ENCODE peak calls at places on chromosomes 5 and 9, in nine cellular contexts. D is heart right ventricle, Q is GM12865, R is choroid plexus epithelial cell, P is spleen, H is psoas muscle, S is K562, W is cardiac fibroblast, U is adrenal gland. F is an unnamed sample.

GRCh38 chr9:68455436-68455835 is 85.2 kb downstream of the TMEM252 start:
- DNase-seq in D (no peak), Q (no peak), R (no peak), P (no peak), H (no peak), S (no peak), W (no peak), U (no peak), F (no peak)

GRCh38 chr5:53616939-53617549 is 56.6 kb downstream of the NDUFS4 start:
- DNase-seq in D (no peak), Q (no peak), R (peak), P (no peak), H (no peak), S (peak), W (peak), U (no peak), F (no peak)

GRCh38 chr9:36163049-36163839 is 5.9 kb upstream of the CCIN start:
- DNase-seq in D (peak), Q (no peak), R (peak), P (no peak), H (peak), S (no peak), W (peak), U (peak), F (no peak)

GRCh38 chr9:95935861-95936578 is 60.5 kb downstream of the ERCC6L2 start:
- DNase-seq in D (no peak), Q (no peak), R (no peak), P (no peak), H (no peak), S (no peak), W (no peak), U (no peak), F (no peak)

GRCh38 chr5:81949479-81949878 is 22.3 kb upstream of the ATG10 start:
- DNase-seq in D (no peak), Q (no peak), R (peak), P (no peak), H (no peak), S (no peak), W (no peak), U (no peak), F (no peak)

GRCh38 chr9:4328723-4329122 is 28.9 kb upstream of the GLIS3 start:
- DNase-seq in D (no peak), Q (no peak), R (no peak), P (no peak), H (no peak), S (no peak), W (no peak), U (no peak), F (no peak)

GRCh38 chr9:111274737-111275136 is 55.3 kb downstream of the OR2K2 start:
- DNase-seq in D (no peak), Q (no peak), R (no peak), P (no peak), H (no peak), S (no peak), W (no peak), U (no peak), F (no peak)

GRCh38 chr9:33165263-33166151 is 1.6 kb downstream of the B4GALT1 start:
- DNase-seq in D (peak), Q (peak), R (peak), P (peak), H (no peak), S (peak), W (peak), U (peak), F (no peak)

GRCh38 chr5:90783460-90784333 is 225.1 kb downstream of the ADGRV1 start:
- DNase-seq in D (peak), Q (peak), R (peak), P (peak), H (peak), S (peak), W (peak), U (peak), F (peak)

GRCh38 chr5:133421394-133421793 is 190.9 kb downstream of the FSTL4 start:
- DNase-seq in D (no peak), Q (peak), R (peak), P (no peak), H (no peak), S (peak), W (peak), U (no peak), F (no peak)

GRCh38 chr5:68295772-68296171 is 80.2 kb downstream of the PIK3R1 start:
- DNase-seq in D (no peak), Q (no peak), R (no peak), P (no peak), H (no peak), S (no peak), W (no peak), U (no peak), F (no peak)

GRCh38 chr5:115098041-115098702 is 71.5 kb downstream of the TRIM36 start:
- DNase-seq in D (no peak), Q (peak), R (peak), P (no peak), H (no peak), S (peak), W (peak), U (peak), F (peak)

GRCh38 chr5:73030995-73031394 is 75.2 kb downstream of the FCHO2 start:
- DNase-seq in D (no peak), Q (no peak), R (peak), P (no peak), H (no peak), S (no peak), W (peak), U (no peak), F (no peak)

GRCh38 chr9:131936929-131937328 is 142.7 kb downstream of the MED27 start:
- DNase-seq in D (no peak), Q (no peak), R (no peak), P (no peak), H (no peak), S (no peak), W (no peak), U (no peak), F (no peak)

GRCh38 chr9:19975499-19975898 is 186.7 kb upstream of the SLC24A2 start:
- DNase-seq in D (no peak), Q (no peak), R (no peak), P (no peak), H (no peak), S (no peak), W (peak), U (no peak), F (no peak)

GRCh38 chr5:81708889-81709288 is 42.0 kb downstream of the SSBP2 start:
- DNase-seq in D (no peak), Q (no peak), R (no peak), P (no peak), H (no peak), S (no peak), W (no peak), U (no peak), F (no peak)

GRCh38 chr5:17187401-17187800 is 30.0 kb upstream of the BASP1 start:
- DNase-seq in D (no peak), Q (no peak), R (no peak), P (no peak), H (no peak), S (no peak), W (peak), U (no peak), F (no peak)

GRCh38 chr9:111743275-111743674 is 51.5 kb downstream of the SHOC1 start:
- DNase-seq in D (no peak), Q (no peak), R (peak), P (no peak), H (no peak), S (no peak), W (peak), U (no peak), F (no peak)

GRCh38 chr9:134437417-134438203 is 111.4 kb downstream of the RXRA start:
- DNase-seq in D (no peak), Q (no peak), R (no peak), P (no peak), H (no peak), S (peak), W (no peak), U (peak), F (no peak)

GRCh38 chr9:114612272-114612923 is 1.3 kb downstream of the TMEM268 start:
- DNase-seq in D (no peak), Q (no peak), R (no peak), P (no peak), H (no peak), S (no peak), W (no peak), U (no peak), F (no peak)

GRCh38 chr5:87022415-87022814 is 245.3 kb upstream of the RASA1 start:
- DNase-seq in D (no peak), Q (no peak), R (no peak), P (peak), H (no peak), S (no peak), W (no peak), U (no peak), F (no peak)

GRCh38 chr9:122904466-122904822 is 715 bp downstream of the RC3H2 start:
- DNase-seq in D (no peak), Q (peak), R (peak), P (no peak), H (peak), S (peak), W (peak), U (peak), F (no peak)

GRCh38 chr5:54302267-54302687 is 8.1 kb downstream of the ARL15 start:
- DNase-seq in D (no peak), Q (no peak), R (peak), P (no peak), H (no peak), S (no peak), W (peak), U (peak), F (no peak)

GRCh38 chr5:16992444-16992843 is 56.4 kb upstream of the MYO10 start:
- DNase-seq in D (no peak), Q (no peak), R (no peak), P (no peak), H (no peak), S (no peak), W (peak), U (no peak), F (no peak)

GRCh38 chr9:116099821-116100220 is 53.8 kb upstream of the PAPPA start:
- DNase-seq in D (no peak), Q (no peak), R (peak), P (no peak), H (no peak), S (no peak), W (peak), U (no peak), F (no peak)

GRCh38 chr9:115845648-115846312 is 307.8 kb upstream of the PAPPA start:
- DNase-seq in D (no peak), Q (no peak), R (peak), P (no peak), H (no peak), S (no peak), W (peak), U (no peak), F (no peak)

GRCh38 chr9:21097817-21098216 is 20.1 kb upstream of the IFNB1 start:
- DNase-seq in D (no peak), Q (no peak), R (no peak), P (no peak), H (no peak), S (no peak), W (no peak), U (no peak), F (no peak)

GRCh38 chr9:16236326-16236725 is 634.1 kb downstream of the BNC2 start:
- DNase-seq in D (no peak), Q (no peak), R (peak), P (no peak), H (no peak), S (no peak), W (peak), U (no peak), F (no peak)

GRCh38 chr9:10366171-10366779 is 246.5 kb downstream of the PTPRD start:
- DNase-seq in D (peak), Q (peak), R (peak), P (no peak), H (no peak), S (no peak), W (peak), U (no peak), F (no peak)

GRCh38 chr5:1834721-1835425 is 33.7 kb downstream of the NDUFS6 start:
- DNase-seq in D (no peak), Q (no peak), R (no peak), P (peak), H (no peak), S (no peak), W (no peak), U (no peak), F (no peak)

GRCh38 chr9:93081931-93082330 is 14.1 kb upstream of the CARD19 start:
- DNase-seq in D (no peak), Q (no peak), R (peak), P (no peak), H (no peak), S (no peak), W (peak), U (peak), F (no peak)

GRCh38 chr5:1470762-1471211 is 25.5 kb upstream of the SLC6A3 start:
- DNase-seq in D (no peak), Q (no peak), R (no peak), P (peak), H (no peak), S (no peak), W (no peak), U (peak), F (no peak)

GRCh38 chr9:68443560-68443959 is 87.1 kb downstream of the PGM5 start:
- DNase-seq in D (no peak), Q (no peak), R (no peak), P (no peak), H (no peak), S (no peak), W (no peak), U (no peak), F (no peak)

GRCh38 chr5:68688547-68688946 is 405.3 kb upstream of the SLC30A5 start:
- DNase-seq in D (no peak), Q (no peak), R (no peak), P (no peak), H (no peak), S (no peak), W (no peak), U (no peak), F (no peak)

GRCh38 chr9:126696091-126696763 is 82.5 kb downstream of the LMX1B start:
- DNase-seq in D (no peak), Q (no peak), R (no peak), P (peak), H (no peak), S (no peak), W (no peak), U (no peak), F (no peak)

GRCh38 chr9:114995681-114996221 is 65.4 kb upstream of the TNFSF8 start:
- DNase-seq in D (no peak), Q (no peak), R (no peak), P (no peak), H (no peak), S (no peak), W (no peak), U (no peak), F (no peak)

DNA sequence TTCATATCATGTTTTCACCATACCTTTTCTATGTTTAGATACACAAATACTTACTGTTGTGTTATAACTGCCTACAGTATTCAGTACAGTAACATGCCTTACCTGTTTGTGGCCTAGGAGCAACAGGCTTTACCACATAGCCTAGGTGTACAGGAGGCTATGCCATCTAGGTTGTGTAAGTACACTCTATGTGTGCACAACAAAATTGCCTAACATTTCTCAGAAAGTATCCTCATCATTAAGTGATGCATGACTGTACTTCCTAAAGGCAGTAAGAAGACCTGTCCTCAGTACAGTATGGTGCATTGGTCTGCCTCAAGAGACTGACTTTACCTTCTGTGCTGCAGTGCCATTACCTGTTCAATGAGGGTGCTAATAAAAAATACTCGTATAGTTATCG is 7.9 kb downstream of the TXN start:
- DNase-seq in D (no peak), Q (no peak), R (peak), P (no peak), H (no peak), S (no peak), W (no peak), U (no peak), F (no peak)
- TF ChIP-seq CTCF in D (no peak), Q (no peak), R (no peak), P (no peak), H (no peak), S (no peak), W (no peak), U (no peak), F (no peak)

GRCh38 chr5:145341842-145342241 is 493.3 kb downstream of the PRELID2 start:
- DNase-seq in D (no peak), Q (no peak), R (peak), P (no peak), H (no peak), S (no peak), W (peak), U (no peak), F (no peak)

GRCh38 chr5:145350501-145350900 is 484.6 kb downstream of the PRELID2 start:
- DNase-seq in D (no peak), Q (no peak), R (peak), P (no peak), H (no peak), S (no peak), W (peak), U (no peak), F (no peak)

GRCh38 chr5:145345883-145346282 is 489.3 kb downstream of the PRELID2 start:
- DNase-seq in D (no peak), Q (no peak), R (peak), P (no peak), H (no peak), S (no peak), W (peak), U (no peak), F (no peak)

GRCh38 chr5:145347026-145347616 is 488.0 kb downstream of the PRELID2 start:
- DNase-seq in D (no peak), Q (peak), R (peak), P (no peak), H (no peak), S (no peak), W (peak), U (no peak), F (no peak)
- TF ChIP-seq CTCF in D (peak), Q (peak), R (peak), P (no peak), H (peak), S (no peak), W (peak), U (no peak), F (peak)

DNA sequence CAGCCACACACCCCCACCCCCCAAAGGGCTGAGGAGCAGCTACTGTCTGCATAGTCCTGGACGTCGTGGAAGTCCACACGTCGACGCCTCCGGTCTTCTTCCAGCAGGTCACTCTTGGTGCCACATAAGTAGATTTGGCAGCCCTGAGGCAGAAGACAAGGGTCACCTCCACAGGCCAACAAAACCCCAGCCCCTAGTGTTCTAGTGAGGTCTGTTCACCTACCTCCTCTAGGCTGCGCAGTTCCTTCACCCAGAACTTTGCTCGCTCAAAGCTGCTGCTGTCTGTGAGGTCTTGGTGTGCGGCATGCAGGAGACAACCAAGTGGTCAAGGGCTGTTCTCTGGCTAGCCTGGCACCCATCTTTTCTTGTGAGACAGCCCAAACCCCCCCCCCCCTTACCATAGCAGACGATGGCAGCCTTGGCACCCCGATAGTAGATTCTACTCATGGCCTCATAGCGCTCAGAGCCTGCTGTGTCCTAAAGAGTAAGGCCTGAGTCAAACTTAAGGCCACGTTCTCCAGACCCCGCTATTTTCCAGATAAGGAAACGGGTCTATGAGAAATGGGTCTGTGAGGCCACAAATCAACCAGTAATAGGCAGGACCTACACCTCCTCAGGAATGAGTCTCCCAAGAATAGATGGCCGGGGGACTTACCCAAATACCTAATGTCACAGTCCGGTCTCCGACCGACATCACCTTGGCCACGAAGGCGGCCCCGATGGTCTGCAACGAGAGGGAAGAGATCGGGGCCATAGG is 987 bp downstream of the RAB24 start:
- DNase-seq in D (no peak), Q (peak), R (no peak), P (peak), H (no peak), S (peak), W (peak), U (no peak), F (no peak)
- TF ChIP-seq CTCF in D (no peak), Q (peak), R (peak), P (no peak), H (no peak), S (peak), W (peak), U (no peak), F (peak)

GRCh38 chr5:32942225-32942989 is 231.3 kb downstream of the NPR3 start:
- DNase-seq in D (no peak), Q (peak), R (peak), P (no peak), H (no peak), S (peak), W (peak), U (no peak), F (peak)
- TF ChIP-seq CTCF in D (peak), Q (peak), R (peak), P (no peak), H (no peak), S (peak), W (peak), U (no peak), F (peak)

GRCh38 chr5:136679233-136679632 is 313.9 kb upstream of the TRPC7 start:
- DNase-seq in D (no peak), Q (no peak), R (no peak), P (no peak), H (no peak), S (no peak), W (no peak), U (no peak), F (no peak)
- TF ChIP-seq CTCF in D (no peak), Q (no peak), R (no peak), P (no peak), H (no peak), S (no peak), W (no peak), U (no peak), F (no peak)

DNA sequence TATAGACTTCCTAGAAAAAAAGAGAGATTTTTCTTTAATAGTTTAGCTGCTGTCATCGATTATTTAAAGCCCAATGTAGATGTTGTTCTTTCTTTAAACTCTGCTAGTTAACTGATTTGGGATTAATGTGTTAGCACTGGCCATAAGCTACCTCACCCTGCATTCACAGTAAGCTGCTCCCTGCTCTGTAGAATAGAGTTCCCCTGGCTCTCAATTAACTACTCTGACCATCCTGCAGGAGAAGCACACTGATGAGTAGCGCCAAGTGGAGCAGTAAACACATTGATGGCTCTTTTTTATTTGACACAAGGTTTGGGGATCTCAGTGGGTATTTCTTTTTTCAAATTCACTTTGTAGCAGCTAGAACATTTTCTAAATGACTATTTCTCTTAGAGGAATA is 807.9 kb upstream of the ZNF608 start:
- DNase-seq in D (no peak), Q (no peak), R (no peak), P (no peak), H (no peak), S (no peak), W (no peak), U (no peak), F (no peak)
- TF ChIP-seq CTCF in D (no peak), Q (no peak), R (no peak), P (no peak), H (no peak), S (no peak), W (no peak), U (no peak), F (no peak)

DNA sequence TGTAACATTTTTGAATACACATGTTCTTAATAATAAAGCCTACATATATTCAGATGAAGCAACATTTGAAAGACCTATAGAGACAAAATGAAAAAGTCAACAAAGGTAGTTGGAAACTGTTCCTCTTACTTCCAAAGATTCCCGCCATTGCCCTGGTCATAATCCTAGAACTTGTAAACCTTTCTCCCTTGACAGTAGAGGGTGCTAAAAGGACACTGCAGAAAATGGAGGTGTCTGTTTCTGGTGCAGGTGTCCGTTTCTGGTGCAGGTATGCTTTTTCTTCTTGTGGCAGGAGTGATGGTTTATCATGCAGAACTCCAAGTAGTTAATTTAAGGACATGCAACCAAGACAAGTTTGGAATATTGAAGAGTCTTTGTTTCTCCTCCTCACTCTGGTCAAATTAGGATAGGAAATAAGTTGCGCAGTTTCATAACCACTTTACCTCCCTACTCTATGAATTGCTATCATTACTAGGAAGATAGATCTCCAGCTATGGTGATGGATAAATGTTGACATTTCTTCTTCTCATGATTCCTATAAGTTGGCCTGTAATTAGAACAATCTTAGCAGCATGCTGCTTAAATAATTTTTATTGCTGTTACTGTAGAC is 56.0 kb upstream of the FAM174A start:
- DNase-seq in D (no peak), Q (peak), R (peak), P (no peak), H (no peak), S (no peak), W (peak), U (no peak), F (peak)
- TF ChIP-seq CTCF in D (peak), Q (peak), R (peak), P (peak), H (peak), S (peak), W (peak), U (peak), F (peak)

F was measured in GM12864.